ENCODE peak calls at places on chromosomes 5 and 9, in nine cellular contexts. F is stomach, I is nephron progenitor cell, W is mucosa of descending colon, J is left lung, B is Peyer's patch, O is foreskin fibroblast, T is lower leg skin, U is mammary epithelial cell. Y is an unnamed sample.

GRCh38 chr5:56527174-56527573 is 288.2 kb upstream of the MAP3K1 start:
- DNase-seq in W (no peak), J (no peak), I (no peak), O (no peak), F (no peak), U (peak), T (no peak), B (peak), Y (no peak)

GRCh38 chr9:40927851-40928802 is 200.4 kb downstream of the FOXD4L6 start:
- DNase-seq in B (no peak), T (no peak), O (no peak), J (no peak), F (no peak), I (no peak), W (no peak), U (no peak), Y (no peak)

GRCh38 chr9:114409103-114409780 is 21.5 kb upstream of the AKNA start:
- DNase-seq in W (no peak), J (no peak), F (no peak), U (peak), I (no peak), O (no peak), T (no peak), B (no peak), Y (no peak)

GRCh38 chr9:91818226-91818587 is 131.8 kb downstream of the ROR2 start:
- DNase-seq in B (no peak), J (no peak), O (no peak), T (no peak), U (no peak), W (no peak), F (no peak), I (no peak), Y (no peak)

GRCh38 chr9:72884521-72884920 is 68.3 kb downstream of the ALDH1A1 start:
- DNase-seq in J (no peak), B (no peak), O (no peak), F (no peak), U (no peak), W (no peak), I (no peak), T (no peak), Y (no peak)

GRCh38 chr5:177490992-177491391 is 6.4 kb downstream of the PDLIM7 start:
- DNase-seq in O (no peak), B (no peak), U (no peak), J (peak), T (no peak), F (no peak), W (no peak), I (no peak), Y (no peak)

GRCh38 chr5:56522169-56522568 is 289.0 kb upstream of the ANKRD55 start:
- DNase-seq in B (no peak), I (no peak), U (no peak), F (no peak), J (no peak), W (no peak), O (no peak), T (no peak), Y (no peak)

GRCh38 chr5:148829734-148830133 is 3.3 kb downstream of the ADRB2 start:
- DNase-seq in I (no peak), O (no peak), B (no peak), J (no peak), W (no peak), T (no peak), U (no peak), F (no peak), Y (no peak)

GRCh38 chr9:89790542-89791109 is 185.8 kb downstream of the GADD45G start:
- DNase-seq in J (no peak), B (no peak), I (no peak), O (no peak), U (peak), F (no peak), W (no peak), T (no peak), Y (no peak)

GRCh38 chr5:96595300-96596090 is 66.7 kb upstream of the CAST start:
- DNase-seq in B (no peak), I (no peak), T (no peak), W (peak), O (no peak), F (no peak), J (no peak), U (peak), Y (no peak)

GRCh38 chr9:63859475-63860215 is 1425.4 kb downstream of the FOXD4L5 start:
- DNase-seq in O (peak), U (peak), T (no peak), W (peak), I (no peak), J (peak), B (peak), F (no peak), Y (no peak)

GRCh38 chr9:89841456-89841855 is 236.6 kb downstream of the GADD45G start:
- DNase-seq in B (no peak), W (no peak), U (no peak), I (no peak), J (no peak), T (peak), F (no peak), O (no peak), Y (no peak)

GRCh38 chr5:36392818-36393217 is 91.1 kb upstream of the RANBP3L start:
- DNase-seq in I (no peak), T (no peak), O (peak), W (no peak), U (peak), J (no peak), B (no peak), F (no peak), Y (no peak)

GRCh38 chr5:154646841-154647759 is 108.1 kb upstream of the LARP1 start:
- DNase-seq in I (peak), O (no peak), F (peak), T (no peak), W (peak), J (peak), U (peak), B (peak), Y (no peak)

GRCh38 chr5:154916874-154917273 is 21.1 kb downstream of the GEMIN5 start:
- DNase-seq in T (no peak), U (peak), B (no peak), O (no peak), F (no peak), J (no peak), W (no peak), I (no peak), Y (no peak)

GRCh38 chr5:123207852-123208251 is 118.8 kb downstream of the PRDM6 start:
- DNase-seq in J (no peak), T (no peak), B (no peak), W (no peak), F (no peak), I (no peak), U (no peak), O (no peak), Y (no peak)

GRCh38 chr9:36721846-36722588 is 149.3 kb downstream of the MELK start:
- DNase-seq in J (no peak), W (peak), T (peak), B (no peak), U (no peak), O (no peak), F (no peak), I (no peak), Y (no peak)

GRCh38 chr5:151886741-151887261 is 37.9 kb downstream of the GLRA1 start:
- DNase-seq in F (no peak), W (no peak), U (no peak), I (no peak), B (no peak), T (no peak), O (peak), J (no peak), Y (no peak)

GRCh38 chr9:35257986-35258664 is 96.3 kb downstream of the UNC13B start:
- DNase-seq in U (peak), T (no peak), J (no peak), B (no peak), W (no peak), O (no peak), I (no peak), F (no peak), Y (no peak)

GRCh38 chr5:134127376-134127861 is 12.9 kb downstream of the TCF7 start:
- DNase-seq in B (no peak), U (peak), I (no peak), T (no peak), O (no peak), W (no peak), F (peak), J (peak), Y (no peak)

GRCh38 chr5:52876456-52876855 is 88.7 kb downstream of the ITGA1 start:
- DNase-seq in O (no peak), J (no peak), T (no peak), U (no peak), I (no peak), W (no peak), F (no peak), B (no peak), Y (no peak)

GRCh38 chr5:178279723-178280438 is 47.3 kb upstream of the PHYKPL start:
- DNase-seq in U (peak), B (peak), O (peak), W (peak), F (peak), T (peak), J (peak), I (peak), Y (peak)

GRCh38 chr5:30405821-30406220 is 787.7 kb upstream of the CDH6 start:
- DNase-seq in F (no peak), J (no peak), W (no peak), I (no peak), T (no peak), O (no peak), B (no peak), U (no peak), Y (no peak)

GRCh38 chr5:91058155-91058554 is 325.0 kb downstream of the ARRDC3 start:
- DNase-seq in B (no peak), F (no peak), O (no peak), T (no peak), W (no peak), U (no peak), I (no peak), J (no peak), Y (no peak)

GRCh38 chr5:93249651-93250289 is 331.2 kb downstream of the NR2F1-AS1 start:
- DNase-seq in J (no peak), U (peak), B (no peak), T (no peak), F (no peak), W (no peak), O (no peak), I (peak), Y (no peak)

GRCh38 chr5:97844797-97845196 is 661.8 kb upstream of the RIOK2 start:
- DNase-seq in U (no peak), W (no peak), J (no peak), T (no peak), B (no peak), O (no peak), I (peak), F (no peak), Y (no peak)
- TF ChIP-seq CTCF in U (no peak), W (no peak), J (no peak), T (no peak), B (no peak), O (no peak), I (no peak), F (no peak), Y (no peak)

DNA sequence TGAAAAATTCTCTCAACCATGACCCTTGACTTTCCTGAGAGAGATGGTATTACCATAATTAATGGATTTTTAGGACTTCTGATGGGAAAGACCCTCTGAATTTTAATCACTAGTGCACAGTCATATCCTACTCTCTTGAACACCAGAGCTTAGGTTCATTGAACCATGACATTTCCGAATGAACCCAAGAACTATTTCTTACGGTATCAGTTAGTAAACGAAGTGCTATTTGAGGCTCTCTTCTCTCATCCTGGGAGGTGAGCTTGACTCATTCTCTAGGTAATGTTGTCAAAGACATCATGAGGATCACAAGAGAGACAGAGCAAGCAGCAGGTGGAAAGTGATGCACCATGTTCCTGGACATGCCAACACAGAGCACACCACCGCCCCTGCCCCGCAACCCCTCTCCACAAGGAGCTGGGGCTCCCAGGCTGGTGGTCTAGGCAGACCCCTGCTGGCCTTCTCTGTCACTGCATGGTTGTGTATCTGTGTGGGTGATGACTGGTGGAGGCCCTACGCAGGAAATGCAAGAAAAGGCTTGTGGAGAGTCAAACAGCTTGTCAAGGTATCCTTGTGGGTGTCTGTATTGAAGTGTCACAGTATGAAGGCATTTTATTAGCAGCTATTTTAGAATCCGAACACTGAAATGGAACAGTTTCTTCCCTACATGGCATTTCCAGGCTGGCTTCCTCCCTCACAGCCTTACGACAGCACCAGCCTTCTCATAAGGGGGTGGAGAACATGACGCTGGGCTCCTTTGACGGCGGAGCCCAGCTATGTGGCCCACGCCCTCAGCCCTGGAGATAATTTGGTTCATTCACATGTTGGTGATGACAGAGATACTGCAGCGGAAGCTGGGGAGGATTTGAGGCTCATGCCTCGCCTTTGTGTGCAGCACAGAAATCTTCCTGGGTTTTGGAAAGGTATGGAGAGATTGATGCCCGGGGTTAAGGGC is 297.6 kb downstream of the NTRK2 start:
- DNase-seq in T (no peak), J (no peak), F (no peak), O (no peak), U (no peak), B (no peak), I (peak), W (no peak), Y (no peak)
- TF ChIP-seq CTCF in T (no peak), J (no peak), F (no peak), O (no peak), U (no peak), B (no peak), I (peak), W (no peak), Y (no peak)

GRCh38 chr5:10832987-10833386 is 72.0 kb upstream of the DAP start:
- DNase-seq in F (no peak), O (no peak), J (no peak), I (no peak), W (no peak), B (no peak), U (no peak), T (no peak), Y (no peak)

GRCh38 chr5:10831416-10831815 is 70.4 kb upstream of the DAP start:
- DNase-seq in B (no peak), I (no peak), W (no peak), T (no peak), J (no peak), U (no peak), O (peak), F (no peak), Y (no peak)

GRCh38 chr5:10834695-10835094 is 73.7 kb upstream of the DAP start:
- DNase-seq in I (no peak), B (no peak), F (no peak), J (no peak), O (no peak), T (no peak), W (no peak), U (no peak), Y (no peak)

GRCh38 chr5:10828241-10828640 is 67.2 kb upstream of the DAP start:
- DNase-seq in T (no peak), I (no peak), J (no peak), F (no peak), W (no peak), U (no peak), O (peak), B (no peak), Y (no peak)

DNA sequence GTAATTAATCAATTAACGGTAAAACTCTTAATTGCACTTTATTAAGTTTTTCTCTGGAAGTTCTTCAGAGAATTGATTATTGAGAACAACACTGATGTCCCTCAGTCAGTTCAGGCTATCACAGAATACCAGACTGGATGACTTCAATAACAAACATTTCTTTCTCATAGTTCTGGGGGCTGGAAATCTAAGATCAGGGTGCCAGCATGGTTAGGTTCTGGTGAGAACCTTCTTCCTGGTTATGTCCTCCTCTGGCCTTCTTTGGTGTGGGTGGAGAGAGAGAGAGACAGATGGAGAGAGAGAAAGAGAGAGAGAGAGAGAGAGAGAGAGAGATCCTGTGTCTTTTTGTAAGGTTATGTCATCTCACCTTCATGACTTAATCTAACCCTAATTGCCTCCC is 71.4 kb upstream of the DAP start:
- DNase-seq in U (no peak), J (no peak), O (no peak), B (no peak), F (no peak), W (no peak), T (no peak), I (no peak), Y (no peak)
- TF ChIP-seq CTCF in U (no peak), J (no peak), O (no peak), B (no peak), F (no peak), W (no peak), T (no peak), I (no peak), Y (no peak)

DNA sequence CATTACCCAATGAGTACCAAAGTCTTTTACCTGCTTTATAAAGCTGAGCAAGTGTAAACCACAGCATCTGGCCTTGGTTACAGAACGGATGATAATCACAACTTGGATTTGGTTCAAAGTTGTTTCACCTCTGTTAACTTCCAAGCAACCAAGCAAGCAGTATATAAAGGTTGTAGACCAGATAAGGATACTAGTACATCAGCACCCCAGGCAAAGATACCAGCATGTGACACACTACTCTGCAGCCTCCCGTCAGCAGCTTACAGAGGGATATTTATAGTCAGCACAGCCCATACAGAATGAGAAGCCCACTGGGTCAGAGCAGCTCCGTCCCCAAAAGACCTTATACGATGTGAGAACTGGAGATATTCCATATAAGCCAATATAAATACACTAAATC is 193.3 kb downstream of the SMARCA2 start:
- DNase-seq in B (no peak), W (no peak), T (no peak), I (no peak), O (no peak), J (no peak), F (no peak), U (no peak), Y (no peak)
- TF ChIP-seq CTCF in B (no peak), W (no peak), T (no peak), I (no peak), O (no peak), J (no peak), F (no peak), U (no peak), Y (no peak)

GRCh38 chr5:2633992-2634391 is 117.5 kb downstream of the IRX2 start:
- DNase-seq in I (no peak), F (no peak), O (no peak), U (no peak), T (no peak), W (no peak), B (no peak), J (no peak), Y (no peak)

GRCh38 chr5:2629035-2629434 is 122.4 kb downstream of the IRX2 start:
- DNase-seq in B (no peak), J (no peak), U (no peak), F (no peak), O (no peak), W (no peak), I (peak), T (no peak), Y (no peak)

DNA sequence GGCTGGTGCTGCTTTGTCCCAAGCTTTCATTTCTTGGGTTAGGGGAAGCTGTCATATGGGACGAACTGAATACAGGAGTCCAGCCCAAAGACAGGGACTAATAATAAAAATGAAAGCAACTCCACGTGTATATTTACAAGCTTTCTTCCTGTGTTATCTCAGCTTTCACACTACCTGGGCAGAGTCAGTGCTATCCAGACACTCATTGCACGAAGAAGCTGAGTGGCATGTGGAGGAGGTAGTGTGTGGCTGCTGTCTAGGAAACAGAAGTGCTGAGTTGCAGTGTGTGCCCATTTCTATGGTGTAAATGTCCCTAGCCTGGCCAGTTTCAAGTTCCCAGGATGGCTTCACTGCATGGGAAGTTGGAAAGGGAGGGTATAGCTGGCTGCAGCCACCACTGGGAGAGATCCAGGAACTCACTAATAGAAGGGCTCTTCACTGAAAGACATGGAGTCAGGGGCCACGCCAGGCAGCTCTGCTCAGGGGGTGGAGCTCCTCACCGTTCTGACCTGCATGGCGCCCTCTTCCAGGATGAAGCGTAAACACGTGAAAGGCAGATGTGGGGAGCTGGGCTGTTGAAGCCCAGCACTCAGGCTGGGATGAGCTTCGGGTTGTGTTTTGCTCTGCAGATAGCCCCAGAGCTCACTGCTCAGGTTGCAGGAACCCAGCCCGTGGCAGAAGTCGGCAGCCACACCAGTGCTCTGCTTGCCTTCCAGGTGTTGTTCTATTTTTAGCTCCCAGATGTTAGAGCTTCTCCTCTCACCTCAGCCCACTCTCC is 116.9 kb downstream of the IRX2 start:
- DNase-seq in W (no peak), O (no peak), U (no peak), J (no peak), B (no peak), F (no peak), T (no peak), I (no peak), Y (no peak)
- TF ChIP-seq CTCF in W (no peak), O (no peak), U (no peak), J (no peak), B (no peak), F (no peak), T (no peak), I (no peak), Y (no peak)

DNA sequence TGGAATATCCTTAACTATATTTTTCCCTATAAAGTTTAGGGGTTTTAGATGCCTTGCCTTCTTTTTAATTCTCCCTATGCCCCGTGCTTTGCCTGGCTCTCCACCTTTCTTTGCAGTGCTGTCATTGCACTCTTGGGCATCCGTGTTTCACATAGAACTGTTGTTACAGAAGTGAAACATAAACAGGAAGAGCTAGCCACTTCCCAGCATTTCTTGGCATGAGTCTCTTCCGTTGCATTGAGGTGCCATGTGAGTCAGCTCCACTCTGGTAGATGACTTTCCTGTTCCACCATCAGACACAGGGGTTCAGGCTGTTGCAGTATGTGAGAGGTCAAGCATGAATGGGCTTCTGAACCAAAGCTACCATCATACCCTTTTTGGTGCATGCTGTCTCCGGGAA is 73.4 kb downstream of the ANGPTL2 start:
- DNase-seq in U (peak), T (no peak), F (peak), J (no peak), I (no peak), W (peak), B (no peak), O (peak), Y (no peak)
- TF ChIP-seq CTCF in U (peak), T (no peak), F (peak), J (peak), I (no peak), W (no peak), B (peak), O (peak), Y (no peak)

GRCh38 chr5:180021900-180022299 is 49.7 kb downstream of the RNF130 start:
- DNase-seq in B (no peak), W (no peak), I (no peak), U (no peak), F (no peak), T (no peak), J (no peak), O (no peak), Y (no peak)
- TF ChIP-seq CTCF in B (no peak), W (no peak), I (no peak), U (no peak), F (no peak), T (no peak), J (no peak), O (no peak), Y (no peak)